ENCODE peak calls at places on chromosomes 1 and 21, in seven cellular contexts. H is brain microvascular endothelial cell, K is AG04450, Y is fibroblast of lung, L is H7, O is ovary, J is pancreas. T is an unnamed sample.

GRCh38 chr1:64755356-64755755 is 10.5 kb downstream of the RAVER2 start:
- DNase-seq in H (no peak), K (no peak), Y (no peak), L (peak; percentile 32), O (no peak), J (no peak), T (no peak)

GRCh38 chr1:3673381-3674099 is 21.2 kb downstream of the TP73 start:
- DNase-seq in H (no peak), K (no peak), Y (no peak), L (no peak), O (no peak), J (no peak), T (no peak)

GRCh38 chr21:15604424-15604823 is 125.4 kb upstream of the USP25 start:
- DNase-seq in H (peak; percentile 52), K (no peak), Y (peak; percentile 68), L (peak; percentile 4), O (no peak), J (no peak), T (peak; percentile 35)

GRCh38 chr1:4054957-4055676 is 155.0 kb upstream of the C1orf174 start:
- DNase-seq in H (no peak), K (no peak), Y (no peak), L (peak; percentile 41), O (no peak), J (no peak), T (no peak)

GRCh38 chr1:18302788-18303413 is 177.8 kb upstream of the KLHDC7A start:
- DNase-seq in H (no peak), K (no peak), Y (no peak), L (peak; percentile 72), O (no peak), J (no peak), T (no peak)

GRCh38 chr1:66143661-66144060 is 351.0 kb downstream of the PDE4B start:
- DNase-seq in H (no peak), K (no peak), Y (no peak), L (no peak), O (no peak), J (no peak), T (no peak)

GRCh38 chr1:156895408-156895874 is 1.9 kb downstream of the PEAR1 start:
- DNase-seq in H (no peak), K (no peak), Y (no peak), L (no peak), O (no peak), J (no peak), T (no peak)

GRCh38 chr1:193103759-193104495 is 1.3 kb downstream of the GLRX2 start:
- DNase-seq in H (no peak), K (no peak), Y (peak; percentile 17), L (no peak), O (no peak), J (no peak), T (no peak)

DNA sequence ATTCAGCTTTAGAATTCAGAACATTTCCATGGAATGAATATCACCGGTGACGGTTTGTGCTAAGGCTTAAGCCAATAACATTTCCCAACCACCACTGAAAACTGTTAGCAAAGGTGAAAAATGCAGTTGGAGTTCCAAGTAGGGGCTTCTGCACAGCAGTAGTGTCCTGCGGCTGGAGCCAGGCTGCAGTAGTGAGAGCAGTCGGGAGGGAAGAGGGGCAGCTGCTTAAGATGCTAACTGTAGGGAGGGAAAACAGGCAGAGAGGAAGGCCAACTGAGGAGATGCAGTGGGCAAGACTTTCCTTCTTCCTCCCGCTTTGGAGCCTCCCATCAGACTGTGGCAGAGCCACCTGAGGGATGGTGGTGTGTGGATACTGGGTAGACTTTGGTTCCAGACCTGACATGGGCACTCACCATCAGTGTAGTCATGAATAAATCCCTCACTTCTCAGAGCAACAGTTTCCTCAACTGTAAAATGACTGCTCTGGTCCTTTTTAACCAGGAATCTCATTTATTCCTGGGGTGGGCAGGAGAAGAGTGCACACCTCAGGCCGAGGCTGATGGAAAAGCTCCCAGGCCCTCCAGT is 3.2 kb downstream of the F3 start:
- DNase-seq in H (no peak), K (no peak), Y (no peak), L (no peak), O (no peak), J (no peak), T (no peak)
- H3K4me3 ChIP-seq in H (peak overlapping the region; percentile 5), K (peak overlapping the region; percentile 79), Y (peak overlapping the region; percentile 87), L (no peak overlapping the region), O (peak overlapping the region; percentile 19), J (peak overlapping the region; percentile 11), T (no peak overlapping the region)

GRCh38 chr1:27301052-27301422 is 20.9 kb upstream of the TMEM222 start:
- DNase-seq in H (no peak), K (no peak), Y (no peak), L (no peak), O (no peak), J (no peak), T (no peak)

GRCh38 chr1:27298632-27299384 is 23.2 kb upstream of the TMEM222 start:
- DNase-seq in H (no peak), K (no peak), Y (no peak), L (no peak), O (no peak), J (no peak), T (no peak)

GRCh38 chr1:27300341-27301051 is 21.5 kb upstream of the TMEM222 start:
- DNase-seq in H (peak; percentile 87), K (peak; percentile 93), Y (peak; percentile 94), L (peak; percentile 94), O (peak; percentile 88), J (peak; percentile 77), T (no peak)

GRCh38 chr1:27297903-27298302 is 24.1 kb upstream of the TMEM222 start:
- DNase-seq in H (no peak), K (no peak), Y (no peak), L (no peak), O (no peak), J (no peak), T (no peak)

DNA sequence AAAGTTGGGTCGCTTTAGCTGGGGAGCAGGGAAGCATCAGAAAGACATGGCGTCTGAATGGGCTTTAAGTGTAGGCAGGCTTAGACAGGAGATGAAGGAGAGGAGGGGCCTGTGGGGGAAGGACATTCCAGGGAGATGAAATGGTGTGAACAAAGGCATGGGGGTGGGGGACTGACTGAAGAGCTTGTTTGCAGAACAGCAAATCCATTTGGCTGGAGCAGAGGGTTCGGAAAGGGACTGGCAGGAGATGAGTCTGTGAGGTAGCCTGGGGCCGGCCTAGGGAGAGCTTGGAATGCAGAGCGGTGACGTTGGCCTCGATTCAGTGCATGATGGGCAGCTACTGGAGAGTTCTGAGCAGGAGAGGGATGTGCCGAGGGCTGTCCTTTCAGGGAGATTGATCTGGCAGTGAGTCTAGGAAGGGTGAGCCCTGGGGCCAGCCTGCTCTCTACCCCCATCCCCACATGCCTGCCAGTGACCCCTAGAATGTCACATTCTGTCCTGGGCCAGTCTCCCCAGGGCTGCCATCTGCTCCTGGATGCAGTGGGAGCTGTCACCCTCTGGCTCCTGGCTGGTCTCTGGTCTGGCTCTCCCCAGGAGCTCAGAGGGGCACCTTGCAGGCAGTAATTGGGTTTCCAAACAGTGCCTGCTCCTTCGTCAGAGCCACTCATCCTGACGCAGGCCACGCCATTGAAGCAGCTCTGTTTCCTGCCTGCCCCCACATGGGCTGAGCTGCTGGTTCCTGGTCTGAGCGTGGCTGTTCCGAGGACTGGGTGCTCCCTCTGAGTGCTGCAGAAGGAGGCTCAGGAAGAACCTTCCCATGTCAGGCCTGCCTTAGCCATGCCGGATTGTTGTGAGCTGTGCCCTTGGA is 22.3 kb upstream of the TMEM222 start:
- DNase-seq in H (peak; percentile 99), K (peak; percentile 99), Y (peak; percentile 96), L (peak; percentile 53), O (peak; percentile 85), J (no peak), T (no peak)
- H3K4me3 ChIP-seq in H (no peak overlapping the region), K (no peak overlapping the region), Y (no peak overlapping the region), L (no peak overlapping the region), O (no peak overlapping the region), J (no peak overlapping the region), T (no peak overlapping the region)

GRCh38 chr1:213982515-213982813 is 5.3 kb upstream of the PROX1 start:
- DNase-seq in H (no peak), K (no peak), Y (no peak), L (no peak), O (no peak), J (no peak), T (no peak)
- H3K4me3 ChIP-seq in H (no peak overlapping the region), K (no peak overlapping the region), Y (no peak overlapping the region), L (peak overlapping the region; percentile 50), O (peak overlapping the region; percentile 14), J (peak overlapping the region; percentile 13), T (no peak overlapping the region)

GRCh38 chr1:172605641-172606040 is 53.3 kb upstream of the FASLG start:
- DNase-seq in H (no peak), K (no peak), Y (no peak), L (no peak), O (no peak), J (no peak), T (no peak)

GRCh38 chr1:172607145-172607544 is 51.8 kb upstream of the FASLG start:
- DNase-seq in H (no peak), K (no peak), Y (no peak), L (no peak), O (no peak), J (no peak), T (no peak)

GRCh38 chr1:172609528-172609927 is 49.4 kb upstream of the FASLG start:
- DNase-seq in H (no peak), K (no peak), Y (peak; percentile 19), L (no peak), O (no peak), J (no peak), T (no peak)

GRCh38 chr1:172612478-172612877 is 46.4 kb upstream of the FASLG start:
- DNase-seq in H (no peak), K (no peak), Y (no peak), L (no peak), O (no peak), J (no peak), T (no peak)

DNA sequence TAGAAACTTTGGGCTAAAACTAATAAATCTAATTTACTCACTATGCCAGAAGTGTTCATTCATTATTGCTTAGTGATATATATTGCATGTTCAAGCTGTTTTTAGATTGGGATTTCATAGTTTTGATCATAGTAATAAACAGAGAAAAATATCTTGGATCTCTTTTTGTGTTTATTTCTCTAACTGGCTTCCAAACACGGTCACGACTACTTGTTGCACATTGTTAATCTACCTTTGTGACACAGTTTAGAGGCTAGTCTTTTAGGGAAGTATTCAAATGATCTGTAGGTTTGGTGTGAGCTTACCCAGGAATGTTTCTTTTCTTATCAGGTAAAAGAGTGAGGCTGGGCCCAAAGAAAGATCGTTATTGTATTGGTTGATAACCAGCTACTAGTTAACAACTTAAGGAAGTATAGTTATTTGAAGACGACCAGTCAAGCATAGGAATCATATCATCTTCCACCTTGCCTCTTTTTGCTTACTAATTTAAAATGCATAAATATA is 50.8 kb upstream of the FASLG start:
- DNase-seq in H (no peak), K (no peak), Y (no peak), L (no peak), O (no peak), J (no peak), T (no peak)
- H3K4me3 ChIP-seq in H (no peak overlapping the region), K (no peak overlapping the region), Y (no peak overlapping the region), L (no peak overlapping the region), O (no peak overlapping the region), J (no peak overlapping the region), T (no peak overlapping the region)

GRCh38 chr21:43903451-43904091 is 38.5 kb downstream of the AGPAT3 start:
- DNase-seq in H (no peak), K (no peak), Y (peak; percentile 53), L (peak; percentile 67), O (no peak), J (no peak), T (no peak)
- H3K4me3 ChIP-seq in H (no peak overlapping the region), K (no peak overlapping the region), Y (no peak overlapping the region), L (no peak overlapping the region), O (no peak overlapping the region), J (no peak overlapping the region), T (no peak overlapping the region)

T was measured in epithelial cell of proximal tubule.